ENCODE peak calls at places on chromosome 13, in five cellular contexts. P, Y, K, E and B are unnamed samples.

GRCh38 chr13:100361504-100361903 is 227.1 kb downstream of the GGACT start:
- DNase-seq in E (no peak), K (peak), Y (no peak), P (no peak), B (no peak)

GRCh38 chr13:63408227-63409202 is 1992.9 kb upstream of the PCDH20 start:
- DNase-seq in K (peak), Y (no peak), P (no peak), E (peak), B (no peak)

GRCh38 chr13:31980842-31981241 is 50.7 kb upstream of the FRY start:
- DNase-seq in Y (no peak), E (no peak), P (no peak), K (no peak), B (no peak)

GRCh38 chr13:90445179-90445578 is 902.3 kb upstream of the MIR17HG start:
- DNase-seq in Y (no peak), P (peak), E (peak), K (peak), B (no peak)

GRCh38 chr13:96053003-96053703 is at the start of gene UGGT2:
- DNase-seq in P (peak), E (peak), K (peak), Y (peak), B (peak)

GRCh38 chr13:25217023-25217909 is 45.2 kb upstream of the AMER2 start:
- DNase-seq in P (peak), Y (no peak), E (peak), K (peak), B (no peak)

GRCh38 chr13:108902557-108903155 is 273.2 kb downstream of the MYO16 start:
- DNase-seq in K (no peak), P (peak), E (no peak), Y (no peak), B (no peak)

GRCh38 chr13:26020536-26021290 is 31.1 kb downstream of the SHISA2 start:
- DNase-seq in P (no peak), E (no peak), Y (no peak), K (no peak), B (no peak)

GRCh38 chr13:27975579-27976361 is 6.7 kb upstream of the CDX2 start:
- DNase-seq in Y (no peak), E (no peak), K (no peak), P (no peak), B (no peak)

GRCh38 chr13:98775844-98776598 is 23.5 kb upstream of the SLC15A1 start:
- DNase-seq in Y (no peak), E (peak), K (peak), P (peak), B (no peak)

GRCh38 chr13:20495087-20496023 is 30.3 kb downstream of the CRYL1 start:
- DNase-seq in E (peak), K (peak), Y (peak), P (peak), B (peak)

GRCh38 chr13:25738797-25739196 is 313.0 kb downstream of the SHISA2 start:
- DNase-seq in Y (no peak), E (peak), P (no peak), K (no peak), B (no peak)

GRCh38 chr13:34750078-34750703 is 191.9 kb upstream of the NBEA start:
- DNase-seq in Y (no peak), E (peak), P (no peak), K (no peak), B (no peak)

GRCh38 chr13:70568571-70568970 is 460.3 kb upstream of the KLHL1 start:
- DNase-seq in Y (no peak), E (peak), K (peak), P (peak), B (no peak)

GRCh38 chr13:26442541-26442940 is 114.9 kb upstream of the WASF3 start:
- DNase-seq in Y (no peak), E (peak), P (no peak), K (peak), B (no peak)

GRCh38 chr13:110960219-110960618 is 45.4 kb upstream of the ANKRD10 start:
- DNase-seq in E (no peak), P (no peak), K (no peak), Y (no peak), B (no peak)

GRCh38 chr13:45370922-45371406 is 30.0 kb upstream of the TPT1 start:
- DNase-seq in K (peak), P (peak), E (peak), Y (peak), B (no peak)

GRCh38 chr13:39023761-39024160 is 14.1 kb downstream of the PROSER1 start:
- DNase-seq in P (no peak), E (peak), Y (no peak), K (no peak), B (no peak)

GRCh38 chr13:51867062-51867461 is 5.3 kb downstream of the CCDC70 start:
- DNase-seq in Y (no peak), E (no peak), P (no peak), K (no peak), B (no peak)

GRCh38 chr13:113917523-113918371 is 53.9 kb upstream of the GAS6 start:
- DNase-seq in K (no peak), Y (peak), E (no peak), P (no peak), B (no peak)

GRCh38 chr13:77042566-77043177 is 15.7 kb upstream of the FBXL3 start:
- DNase-seq in Y (no peak), P (no peak), E (no peak), K (no peak), B (no peak)

GRCh38 chr13:64633948-64634347 is 2596.2 kb downstream of the PCDH9 start:
- DNase-seq in Y (no peak), P (peak), K (peak), E (no peak), B (no peak)

GRCh38 chr13:67123165-67123564 is 107.0 kb downstream of the PCDH9 start:
- DNase-seq in P (no peak), Y (no peak), E (no peak), K (no peak), B (no peak)

GRCh38 chr13:87661471-87661870 is 9.7 kb upstream of the SLITRK5 start:
- DNase-seq in P (no peak), E (peak), Y (no peak), K (peak), B (no peak)

GRCh38 chr13:80979035-80979641 is 638.2 kb upstream of the SPRY2 start:
- DNase-seq in E (peak), Y (no peak), K (peak), P (peak), B (no peak)

GRCh38 chr13:40476175-40476958 is 190.1 kb downstream of the FOXO1 start:
- DNase-seq in Y (no peak), P (no peak), K (no peak), E (peak), B (no peak)

GRCh38 chr13:61812286-61812685 is 396.6 kb upstream of the PCDH20 start:
- DNase-seq in E (no peak), Y (no peak), K (no peak), P (no peak), B (no peak)

GRCh38 chr13:31310781-31311180 is 111.0 kb downstream of the B3GLCT start:
- DNase-seq in E (no peak), Y (no peak), P (no peak), K (no peak), B (no peak)

GRCh38 chr13:24036115-24036514 is 124.4 kb upstream of the SPATA13 start:
- DNase-seq in Y (no peak), P (no peak), E (peak), K (no peak), B (no peak)

GRCh38 chr13:31951215-31951678 is 80.3 kb upstream of the FRY start:
- DNase-seq in E (no peak), K (no peak), Y (no peak), P (no peak), B (peak)

GRCh38 chr13:46544208-46544607 is 8.8 kb upstream of the LRCH1 start:
- DNase-seq in E (no peak), K (no peak), P (no peak), Y (no peak), B (no peak)

GRCh38 chr13:47457631-47458030 is 543.4 kb downstream of the SUCLA2 start:
- DNase-seq in P (peak), Y (no peak), E (peak), K (no peak), B (no peak)

DNA sequence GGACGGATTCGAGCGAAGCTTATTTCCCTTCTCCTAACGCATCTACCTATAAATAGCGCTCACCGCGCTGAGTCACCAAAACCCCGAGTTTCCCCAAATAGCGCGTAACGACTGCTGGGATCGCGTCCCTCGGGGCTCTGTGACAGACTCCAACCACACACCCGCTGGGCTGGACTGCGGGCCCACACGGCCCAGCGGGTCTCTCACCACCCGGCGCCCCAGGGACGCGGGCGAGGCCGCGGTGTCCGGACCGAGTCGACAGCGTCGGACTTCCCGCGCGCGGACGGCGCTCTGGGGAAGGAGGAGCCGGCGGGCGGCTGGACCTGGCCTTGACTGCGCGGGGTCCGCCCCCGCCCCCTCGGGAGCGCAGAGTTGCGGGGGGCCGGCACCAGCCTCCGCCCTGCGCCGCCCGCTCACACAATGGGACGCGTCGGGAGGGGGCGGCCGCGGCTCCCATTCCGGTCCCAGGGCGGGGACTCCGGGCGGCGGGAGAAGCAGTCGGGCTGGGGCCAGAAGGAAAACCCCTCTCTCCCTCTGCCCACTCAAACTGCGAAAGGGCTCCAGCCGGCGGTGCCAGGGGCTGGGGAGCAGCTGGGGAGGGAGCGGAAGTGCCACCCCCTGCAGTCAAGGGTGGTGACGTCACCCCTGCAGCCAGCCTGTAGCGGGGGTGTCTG is 108.8 kb downstream of the KCNRG start:
- DNase-seq in P (peak), E (peak), Y (peak), K (peak), B (peak)
- TF ChIP-seq CTCF in P (no peak), E (no peak), Y (no peak), K (no peak), B (no peak)

DNA sequence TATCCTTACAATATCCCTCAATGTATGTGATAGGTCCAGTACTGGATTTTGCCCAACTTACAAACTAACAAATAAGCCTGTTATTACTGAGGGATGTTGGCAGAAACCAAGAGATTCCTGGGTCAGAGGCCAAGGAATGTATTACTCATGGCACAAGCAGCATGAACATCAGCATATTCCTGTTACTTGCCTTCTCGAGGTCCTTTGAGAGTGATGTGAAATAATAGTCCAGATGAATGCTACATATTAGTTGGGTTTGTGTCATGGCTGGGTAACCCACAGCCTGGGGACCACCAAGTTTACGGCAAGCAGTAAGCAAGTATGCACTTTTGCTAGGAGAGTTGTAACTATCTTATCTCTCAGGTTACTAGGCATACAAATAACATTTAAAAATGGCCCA is 384.5 kb upstream of the GPC6 start:
- DNase-seq in Y (no peak), P (no peak), K (peak), E (peak), B (no peak)
- TF ChIP-seq CTCF in Y (no peak), P (no peak), K (no peak), E (no peak), B (no peak)

GRCh38 chr13:43757266-43757665 is 29.5 kb downstream of the ENOX1 start:
- DNase-seq in Y (no peak), K (no peak), P (no peak), E (no peak), B (no peak)
- TF ChIP-seq CTCF in Y (no peak), K (no peak), P (no peak), E (no peak), B (no peak)

GRCh38 chr13:112711528-112712265 is 21.9 kb downstream of the ATP11A start:
- DNase-seq in P (peak), Y (peak), K (peak), E (peak), B (no peak)
- TF ChIP-seq CTCF in P (peak), Y (no peak), K (no peak), E (peak), B (no peak)

GRCh38 chr13:42215578-42216421 is 56.2 kb upstream of the AKAP11 start:
- DNase-seq in Y (no peak), E (peak), K (peak), P (peak), B (no peak)
- TF ChIP-seq CTCF in Y (no peak), E (peak), K (peak), P (peak), B (peak)